ENCODE peak calls at places on chromosomes 12 and 14, in seven cellular contexts. G is RWPE1; F is AG09319; D is CD8-positive, alpha-beta T cell; I is H9; S is A549; B is sigmoid colon. V is an unnamed sample.

GRCh38 chr12:33357181-33357580 is 82.4 kb downstream of the SYT10 start:
- DNase-seq in G (no peak), F (no peak), I (no peak), D (no peak), B (no peak), S (no peak), V (no peak)

GRCh38 chr12:63400746-63401145 is 249.7 kb upstream of the AVPR1A start:
- DNase-seq in G (peak), B (no peak), F (no peak), D (no peak), I (no peak), S (peak), V (no peak)

GRCh38 chr12:78864483-78865296 is at the start of gene SYT1:
- DNase-seq in D (no peak), I (peak), F (no peak), B (peak), G (peak), S (peak), V (peak)

GRCh38 chr12:84542289-84542688 is 370.3 kb downstream of the SLC6A15 start:
- DNase-seq in F (no peak), I (no peak), G (no peak), B (no peak), D (no peak), S (no peak), V (no peak)

GRCh38 chr12:95997911-95998510 is 1.9 kb upstream of the HAL start:
- DNase-seq in D (no peak), G (peak), B (no peak), S (no peak), F (no peak), I (no peak), V (no peak)

GRCh38 chr14:104551851-104552737 is 27.5 kb upstream of the C14orf180 start:
- DNase-seq in G (no peak), S (no peak), D (no peak), I (no peak), F (no peak), B (peak), V (peak)

GRCh38 chr14:73743431-73743931 is 29.3 kb upstream of the PNMA1 start:
- DNase-seq in B (peak), I (peak), D (peak), G (no peak), S (no peak), F (no peak), V (peak)

GRCh38 chr12:65595016-65595560 is 229.2 kb upstream of the HMGA2 start:
- DNase-seq in I (peak), B (no peak), D (no peak), F (no peak), G (no peak), S (no peak), V (no peak)

GRCh38 chr12:49189731-49190314 is 943 bp upstream of the TUBA1A start:
- DNase-seq in B (no peak), D (no peak), S (no peak), I (no peak), G (no peak), F (no peak), V (no peak)

GRCh38 chr12:28065374-28065773 is 92.8 kb upstream of the PTHLH start:
- DNase-seq in S (no peak), D (no peak), B (no peak), G (no peak), F (no peak), I (no peak), V (no peak)

GRCh38 chr12:105759172-105759571 is 379.6 kb downstream of the NUAK1 start:
- DNase-seq in G (no peak), I (no peak), S (peak), B (no peak), F (no peak), D (no peak), V (no peak)
- TF ChIP-seq CTCF in G (no peak), I (peak), S (no peak), B (no peak), F (no peak), D (no peak), V (no peak)

DNA sequence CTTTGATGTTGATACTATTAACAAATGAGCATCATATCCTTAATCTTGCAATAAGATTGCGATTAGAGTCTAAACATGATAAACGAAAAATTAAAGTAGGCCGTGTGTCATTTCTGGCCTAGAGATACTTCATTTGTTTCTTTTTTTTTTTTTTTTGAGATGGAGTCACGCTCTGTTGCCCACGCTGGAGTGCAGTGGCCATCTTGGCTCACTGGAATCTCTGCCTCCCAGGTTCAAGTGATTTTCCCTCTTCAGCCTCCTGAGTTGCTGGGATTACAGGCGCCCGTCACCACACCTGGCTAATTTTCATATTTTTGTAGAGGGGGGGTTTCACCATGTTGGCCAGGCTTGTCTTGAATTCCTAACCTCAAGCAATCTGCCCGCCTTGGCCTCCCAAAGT is 446.9 kb downstream of the PCNX1 start:
- DNase-seq in D (no peak), F (no peak), S (no peak), G (no peak), I (no peak), B (no peak), V (no peak)
- TF ChIP-seq CTCF in D (no peak), F (no peak), S (no peak), G (no peak), I (no peak), B (no peak), V (no peak)

DNA sequence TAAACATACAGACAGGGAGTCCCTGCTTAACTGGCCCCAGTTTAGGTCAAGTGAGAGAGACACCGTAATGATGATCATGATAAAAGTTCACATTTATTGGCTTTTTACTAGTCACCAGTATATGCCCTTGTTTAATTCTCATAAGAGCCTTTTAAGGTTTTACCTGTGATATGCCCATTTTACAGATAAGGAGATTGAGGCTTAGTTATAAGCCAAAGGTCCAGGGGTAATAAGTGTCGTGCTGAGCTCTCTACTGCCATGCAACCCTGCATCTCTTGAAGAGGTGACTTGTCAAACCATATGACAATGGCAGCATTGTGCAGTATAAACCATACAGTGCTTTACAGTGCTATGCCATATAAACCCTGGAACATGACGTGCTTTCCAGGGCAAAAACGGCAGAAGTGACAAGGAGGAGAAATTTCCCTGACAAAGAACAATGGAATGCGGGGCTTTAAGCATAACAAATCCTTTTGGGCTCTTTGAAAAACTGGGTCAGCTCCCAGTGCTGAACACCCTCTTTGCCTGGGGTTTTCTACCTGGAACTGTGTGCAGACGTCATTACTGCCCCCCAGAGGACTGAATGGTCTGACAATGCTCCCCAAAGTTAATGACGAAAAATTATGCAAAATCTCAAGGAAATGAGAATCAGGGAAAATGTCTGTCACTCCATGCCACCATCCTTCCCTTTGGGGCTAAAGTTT is 59.7 kb upstream of the C14orf132 start:
- DNase-seq in B (no peak), F (no peak), S (no peak), G (no peak), D (no peak), I (peak), V (no peak)
- TF ChIP-seq CTCF in B (no peak), F (no peak), S (no peak), G (no peak), D (no peak), I (peak), V (no peak)

DNA sequence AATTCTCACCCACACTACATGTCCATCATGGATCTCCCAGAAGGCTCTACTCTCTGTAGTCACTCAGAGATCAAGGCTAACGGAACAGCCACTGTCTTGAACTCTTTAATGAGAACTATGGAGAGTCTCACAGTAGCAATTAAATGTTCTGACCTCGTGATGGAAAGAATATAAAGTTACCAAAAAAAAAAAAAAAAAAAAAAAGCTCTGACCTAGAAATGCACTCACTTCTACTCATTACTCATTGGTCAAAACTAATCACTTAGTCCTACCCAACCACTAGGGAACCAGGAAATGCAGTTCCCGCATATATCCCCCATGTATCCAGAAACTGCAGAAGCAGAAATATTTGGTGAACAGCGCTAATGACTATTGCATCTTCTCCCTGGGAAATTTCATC is 29.4 kb upstream of the C12orf76 start:
- DNase-seq in D (no peak), S (no peak), I (no peak), F (no peak), G (no peak), B (no peak), V (no peak)
- TF ChIP-seq CTCF in D (no peak), S (no peak), I (no peak), F (no peak), G (no peak), B (no peak), V (no peak)

DNA sequence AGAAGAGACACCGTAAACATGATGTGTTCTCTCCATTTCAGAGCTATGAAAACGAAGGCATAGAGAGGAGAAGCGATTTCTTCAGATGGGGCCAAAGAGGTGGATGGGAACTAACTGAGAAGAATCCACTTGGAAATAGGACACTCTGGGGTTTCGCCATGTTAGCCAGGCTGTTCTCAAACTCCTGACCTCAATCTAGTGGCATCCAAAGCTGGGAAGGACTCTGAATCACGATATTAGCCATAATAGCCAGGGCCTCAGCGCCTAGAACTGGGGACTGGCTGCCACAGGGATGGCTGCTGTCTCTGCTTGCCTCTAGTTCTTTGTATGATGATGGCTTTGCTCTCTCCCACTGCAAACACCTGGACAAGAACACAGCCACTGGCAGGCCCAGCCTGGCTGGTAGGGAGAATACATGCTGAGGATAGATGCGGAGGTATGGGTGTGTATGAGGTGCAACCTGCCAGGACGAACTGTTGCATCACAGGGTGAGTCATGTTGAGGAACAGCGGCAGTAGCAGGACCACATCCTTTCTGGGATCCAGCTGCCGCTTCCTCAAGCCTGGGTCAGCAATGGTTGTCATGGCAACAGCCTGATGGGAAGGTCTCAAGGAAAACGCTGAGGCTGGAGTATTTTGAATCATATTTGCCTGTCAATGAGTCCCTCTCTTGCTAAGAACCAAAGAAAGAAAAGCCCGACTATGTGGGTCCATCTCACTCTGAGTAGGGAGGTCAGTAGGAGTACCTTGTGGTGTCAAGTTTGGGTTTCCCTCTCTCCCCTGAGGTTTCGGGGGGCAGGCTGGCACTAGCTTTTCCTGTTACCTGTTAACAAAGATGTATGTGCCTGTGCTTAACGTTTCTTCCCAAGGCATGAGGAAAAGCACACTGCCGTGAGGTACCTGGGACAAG is 31.1 kb downstream of the CCDC177 start:
- DNase-seq in S (peak), D (peak), F (peak), I (peak), B (no peak), G (peak), V (peak)
- TF ChIP-seq CTCF in S (no peak), D (no peak), F (no peak), I (no peak), B (no peak), G (no peak), V (no peak)

GRCh38 chr14:91860238-91860637 is 7.1 kb downstream of the TC2N start:
- DNase-seq in G (no peak), S (no peak), I (no peak), D (no peak), B (no peak), F (no peak), V (no peak)

GRCh38 chr14:91858536-91859275 is 8.6 kb downstream of the TC2N start:
- DNase-seq in F (peak), B (no peak), G (no peak), I (no peak), S (peak), D (no peak), V (no peak)

GRCh38 chr14:91848602-91849001 is 18.7 kb downstream of the TC2N start:
- DNase-seq in B (no peak), I (no peak), D (no peak), G (no peak), S (no peak), F (no peak), V (no peak)

GRCh38 chr14:91854327-91854934 is 12.9 kb downstream of the TC2N start:
- DNase-seq in B (no peak), S (no peak), F (no peak), D (no peak), G (no peak), I (no peak), V (no peak)
- TF ChIP-seq CTCF in B (no peak), S (no peak), F (no peak), D (no peak), G (no peak), I (no peak), V (no peak)

GRCh38 chr14:88630565-88630964 is 67.7 kb downstream of the ZC3H14 start:
- DNase-seq in I (no peak), D (no peak), B (no peak), F (peak), S (peak), G (no peak), V (no peak)

GRCh38 chr14:88631091-88631490 is 68.3 kb downstream of the ZC3H14 start:
- DNase-seq in D (no peak), I (no peak), G (no peak), S (no peak), F (no peak), B (no peak), V (no peak)

GRCh38 chr14:88625671-88626070 is 62.8 kb downstream of the ZC3H14 start:
- DNase-seq in G (no peak), F (no peak), B (no peak), D (no peak), S (no peak), I (no peak), V (no peak)

GRCh38 chr14:88628033-88628432 is 65.2 kb downstream of the ZC3H14 start:
- DNase-seq in G (no peak), F (no peak), I (no peak), B (no peak), D (no peak), S (no peak), V (no peak)

GRCh38 chr14:88628452-88628851 is 65.6 kb downstream of the ZC3H14 start:
- DNase-seq in I (no peak), B (no peak), D (no peak), S (no peak), F (no peak), G (no peak), V (no peak)
- TF ChIP-seq CTCF in I (no peak), B (no peak), D (no peak), S (no peak), F (no peak), G (no peak), V (no peak)

GRCh38 chr14:71411280-71411595 is 504.0 kb downstream of the PCNX1 start:
- DNase-seq in F (no peak), G (no peak), S (no peak), B (no peak), I (no peak), D (no peak), V (no peak)

GRCh38 chr14:71411766-71412165 is 504.5 kb downstream of the PCNX1 start:
- DNase-seq in I (no peak), S (no peak), B (no peak), G (no peak), D (no peak), F (no peak), V (no peak)

GRCh38 chr14:71415404-71415690 is 508.1 kb downstream of the PCNX1 start:
- DNase-seq in S (no peak), B (no peak), F (peak), I (no peak), G (no peak), D (no peak), V (no peak)

GRCh38 chr14:71416392-71416791 is 509.1 kb downstream of the PCNX1 start:
- DNase-seq in D (no peak), B (no peak), G (peak), S (no peak), F (no peak), I (no peak), V (no peak)

GRCh38 chr14:71414631-71415403 is 507.6 kb downstream of the PCNX1 start:
- DNase-seq in G (peak), B (no peak), F (no peak), S (no peak), I (no peak), D (no peak), V (no peak)
- TF ChIP-seq CTCF in G (no peak), B (no peak), F (no peak), S (no peak), I (no peak), D (no peak), V (no peak)

GRCh38 chr14:102626530-102626929 is 34.1 kb downstream of the RCOR1 start:
- DNase-seq in F (no peak), S (no peak), I (no peak), G (no peak), D (no peak), B (no peak), V (no peak)
- TF ChIP-seq CTCF in F (no peak), S (no peak), I (no peak), G (no peak), D (no peak), B (no peak), V (no peak)

V was measured in endothelial cell.